ENCODE peak calls at places on chromosomes 2 and 18, in six cellular contexts. P, Q, A, W, V and E are unnamed samples. For H3K4me1, the result is how much of the 10 kb centered on the place peaks cover.

GRCh38 chr2:238521870-238522269 is 95.1 kb downstream of the ASB1 start:
- DNase-seq in P (no peak), Q (no peak), A (no peak), W (no peak), V (no peak), E (no peak)

GRCh38 chr2:239660390-239661228 is 259.8 kb upstream of the HDAC4 start:
- DNase-seq in P (no peak), Q (no peak), A (no peak), W (no peak), V (no peak), E (peak)

GRCh38 chr18:57542801-57543427 is 43.6 kb downstream of the FECH start:
- DNase-seq in P (no peak), Q (no peak), A (no peak), W (no peak), V (no peak), E (no peak)

GRCh38 chr2:98212733-98213132 is 125.8 kb downstream of the VWA3B start:
- DNase-seq in P (no peak), Q (no peak), A (no peak), W (no peak), V (no peak), E (no peak)

GRCh38 chr2:112480540-112481049 is 1.4 kb upstream of the TTL start:
- DNase-seq in P (no peak), Q (no peak), A (no peak), W (no peak), V (no peak), E (no peak)

GRCh38 chr2:209922116-209922515 is 80.3 kb upstream of the RPE start:
- DNase-seq in P (no peak), Q (no peak), A (no peak), W (no peak), V (no peak), E (no peak)

GRCh38 chr2:31337197-31337596 is 77.3 kb downstream of the XDH start:
- DNase-seq in P (no peak), Q (no peak), A (no peak), W (no peak), V (no peak), E (no peak)

GRCh38 chr2:9565436-9566153 is 10.0 kb upstream of the ADAM17 start:
- DNase-seq in P (peak), Q (no peak), A (peak), W (peak), V (no peak), E (peak)

GRCh38 chr18:76989647-76990190 is 142.9 kb downstream of the MBP start:
- DNase-seq in P (peak), Q (no peak), A (no peak), W (no peak), V (peak), E (no peak)

GRCh38 chr18:50877545-50878265 is 1.2 kb upstream of the ME2 start:
- DNase-seq in P (no peak), Q (no peak), A (no peak), W (no peak), V (no peak), E (no peak)

DNA sequence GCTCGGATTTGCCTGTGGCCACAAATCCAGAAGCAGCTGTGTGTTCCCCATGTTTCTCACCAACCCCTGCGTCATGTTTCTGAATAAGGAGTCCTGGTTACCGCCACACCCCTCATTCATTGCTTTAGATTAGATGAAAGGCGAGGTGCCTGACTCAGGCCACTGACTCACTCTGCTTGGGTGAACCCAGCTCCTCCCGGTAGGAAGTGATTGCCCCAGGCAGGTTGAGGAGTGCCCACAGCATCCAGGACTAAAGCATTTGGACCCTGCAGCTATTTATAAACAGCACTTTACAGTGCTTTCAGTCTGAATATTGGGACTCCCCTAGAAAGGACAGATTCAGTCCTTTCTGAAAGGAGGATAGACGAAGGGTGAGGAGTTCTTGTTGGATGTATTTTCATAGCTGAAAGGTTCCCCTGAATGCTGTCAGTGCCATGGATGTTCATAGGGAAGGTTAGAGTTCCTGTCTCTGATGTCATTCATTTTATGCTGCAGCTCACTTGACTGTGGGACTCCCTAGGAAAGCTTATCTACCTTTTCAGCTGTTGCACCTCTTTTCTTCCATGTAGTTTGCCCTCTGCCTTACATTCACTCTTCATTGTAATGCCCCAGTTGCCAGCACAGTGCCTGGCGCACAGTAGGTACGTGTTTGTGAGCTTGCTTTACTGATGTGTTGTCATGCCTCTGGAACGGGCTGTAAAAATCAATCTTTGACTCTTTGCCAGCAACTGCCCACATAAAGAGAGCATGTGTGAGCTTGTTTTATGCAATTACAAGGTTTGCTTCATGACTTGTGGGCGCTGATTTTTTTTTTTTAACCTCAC is 14.9 kb downstream of the ITGA6 start:
- DNase-seq in P (peak), Q (peak), A (no peak), W (peak), V (peak), E (no peak)
- H3K27ac ChIP-seq in P (no peak), Q (no peak), A (no peak), W (no peak), V (no peak), E (no peak)

GRCh38 chr2:167960089-167960747 is 287.2 kb downstream of the STK39 start:
- DNase-seq in P (no peak), Q (no peak), A (no peak), W (no peak), V (no peak), E (no peak)

GRCh38 chr2:167963899-167964649 is 283.3 kb downstream of the STK39 start:
- DNase-seq in P (no peak), Q (no peak), A (no peak), W (no peak), V (no peak), E (no peak)

GRCh38 chr2:167964650-167965404 is 282.6 kb downstream of the STK39 start:
- DNase-seq in P (no peak), Q (no peak), A (no peak), W (no peak), V (no peak), E (no peak)

GRCh38 chr2:167962436-167963226 is 284.8 kb downstream of the STK39 start:
- DNase-seq in P (no peak), Q (no peak), A (no peak), W (no peak), V (no peak), E (no peak)

GRCh38 chr2:167961536-167961935 is 285.9 kb downstream of the STK39 start:
- DNase-seq in P (no peak), Q (no peak), A (no peak), W (no peak), V (no peak), E (no peak)
- H3K4me1 ChIP-seq in P (under half), Q (under half), A (under half), W (under half), V (under half), E (under half)

GRCh38 chr18:68847219-68847860 is 49.5 kb downstream of the CCDC102B start:
- DNase-seq in P (no peak), Q (no peak), A (no peak), W (no peak), V (no peak), E (no peak)
- TF ChIP-seq CTCF in P (peak), Q (peak), A (no peak), W (peak), V (peak), E (peak)

GRCh38 chr2:85215074-85216050 is 82.2 kb downstream of the TCF7L1 start:
- DNase-seq in P (peak), Q (no peak), A (no peak), W (no peak), V (peak), E (no peak)
- H3K27ac ChIP-seq in P (peak), Q (peak), A (peak), W (no peak), V (no peak), E (peak)

GRCh38 chr2:230871361-230872150 is 6.8 kb downstream of the ITM2C start:
- DNase-seq in P (no peak), Q (no peak), A (no peak), W (no peak), V (peak), E (no peak)

GRCh38 chr2:230868947-230869690 is 4.4 kb downstream of the ITM2C start:
- DNase-seq in P (no peak), Q (no peak), A (no peak), W (no peak), V (no peak), E (no peak)

GRCh38 chr2:230869691-230870543 is 5.2 kb downstream of the ITM2C start:
- DNase-seq in P (no peak), Q (no peak), A (no peak), W (no peak), V (no peak), E (no peak)

GRCh38 chr2:230872151-230872967 is 7.6 kb downstream of the ITM2C start:
- DNase-seq in P (no peak), Q (no peak), A (no peak), W (no peak), V (no peak), E (peak)

GRCh38 chr2:230870544-230871360 is 6.0 kb downstream of the ITM2C start:
- DNase-seq in P (no peak), Q (no peak), A (no peak), W (no peak), V (no peak), E (no peak)
- H3K4me1 ChIP-seq in P (under half), Q (under half), A (under half), W (under half), V (under half), E (under half)

DNA sequence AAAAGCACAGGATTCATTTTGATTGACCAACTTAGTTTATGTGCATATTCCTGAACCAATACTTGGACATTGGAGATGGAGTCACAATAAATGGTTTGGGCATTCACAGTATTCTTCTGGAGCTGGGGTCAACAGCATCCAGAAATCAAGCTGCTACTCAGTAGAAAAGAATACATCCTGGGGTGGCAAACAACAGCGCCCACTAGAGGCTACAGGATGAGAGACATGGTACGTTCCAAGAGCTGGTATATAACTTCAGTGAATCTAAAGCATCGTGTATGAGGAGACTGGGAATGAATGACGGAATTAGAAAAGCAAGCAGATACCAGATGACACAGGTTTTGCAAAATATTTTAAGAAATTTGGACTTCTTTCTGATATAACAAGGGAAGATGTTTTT is 142.9 kb upstream of the FIGN start:
- DNase-seq in P (peak), Q (peak), A (no peak), W (peak), V (peak), E (no peak)
- TF ChIP-seq CTCF in P (peak), Q (peak), A (no peak), W (peak), V (peak), E (no peak)

DNA sequence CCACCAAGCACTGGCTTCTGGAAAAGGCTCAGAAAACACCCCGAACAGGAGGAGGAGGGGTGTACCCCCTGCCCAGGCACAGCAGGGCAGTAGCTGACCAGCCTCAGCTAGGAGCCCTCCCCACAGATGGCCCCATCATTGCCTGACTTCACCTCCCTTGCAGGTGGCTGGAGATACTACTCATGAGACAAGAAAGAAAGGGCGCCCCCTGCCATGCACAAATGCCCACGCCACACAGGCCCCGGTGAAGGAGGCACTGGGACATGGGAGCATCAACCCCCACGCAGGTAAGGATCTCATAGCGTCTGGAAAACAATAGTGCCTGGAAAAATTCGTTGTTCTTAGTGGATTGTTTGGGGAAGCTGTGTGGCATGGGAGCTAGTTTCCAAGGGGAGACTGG is 240.6 kb downstream of the TFCP2L1 start:
- DNase-seq in P (no peak), Q (peak), A (no peak), W (no peak), V (no peak), E (no peak)
- H3K27ac ChIP-seq in P (no peak), Q (no peak), A (no peak), W (no peak), V (no peak), E (no peak)

GRCh38 chr2:11832531-11832930 is 86.1 kb downstream of the LPIN1 start:
- DNase-seq in P (no peak), Q (no peak), A (no peak), W (no peak), V (no peak), E (no peak)
- H3K4me1 ChIP-seq in P (under half), Q (under half), A (under half), W (under half), V (under half), E (under half)